ENCODE peak calls at places on chromosomes 12 and 14, in seven cellular contexts. X is lung, M is HCEC 1CT, S is left ventricle myocardium inferior, D is bronchial epithelial cell, U is H7, Z is stomach. K is an unnamed sample.

GRCh38 chr12:57579677-57580465 is 11.1 kb upstream of the PIP4K2C start:
- DNase-seq in Z (no peak), U (no peak), M (no peak), S (no peak), D (no peak), X (no peak), K (no peak)

GRCh38 chr14:77458249-77458950 is 507 bp downstream of the AHSA1 start:
- DNase-seq in U (peak), D (peak), X (no peak), Z (peak), M (peak), S (no peak), K (peak)

GRCh38 chr12:109436181-109436546 is 40.9 kb downstream of the KCTD10 start:
- DNase-seq in Z (no peak), S (no peak), U (no peak), M (no peak), X (no peak), D (no peak), K (no peak)

GRCh38 chr12:119180380-119181040 is 1.8 kb downstream of the HSPB8 start:
- DNase-seq in Z (peak), D (peak), U (no peak), M (no peak), S (no peak), X (peak), K (no peak)

GRCh38 chr14:104560586-104560945 is 19.0 kb upstream of the C14orf180 start:
- DNase-seq in M (no peak), U (no peak), X (no peak), Z (no peak), D (no peak), S (no peak), K (no peak)

GRCh38 chr14:53047302-53047701 is 96.5 kb upstream of the FERMT2 start:
- DNase-seq in D (no peak), U (no peak), S (no peak), M (no peak), X (no peak), Z (no peak), K (no peak)

GRCh38 chr12:45381351-45381750 is 165.5 kb downstream of the ANO6 start:
- DNase-seq in Z (no peak), U (no peak), M (peak), S (no peak), D (peak), X (no peak), K (no peak)

GRCh38 chr12:53056296-53056695 is 6.4 kb downstream of the TNS2 start:
- DNase-seq in D (no peak), X (no peak), U (no peak), Z (no peak), S (no peak), M (no peak), K (no peak)

GRCh38 chr12:102567031-102567985 is 86.9 kb upstream of the IGF1 start:
- DNase-seq in Z (no peak), X (no peak), S (no peak), U (no peak), M (no peak), D (peak), K (no peak)

GRCh38 chr14:72855913-72856312 is 38.0 kb downstream of the DPF3 start:
- DNase-seq in X (no peak), M (no peak), S (no peak), U (no peak), Z (no peak), D (peak), K (no peak)

GRCh38 chr12:54390668-54391551 is 6.4 kb upstream of the ZNF385A start:
- DNase-seq in X (no peak), Z (peak), D (peak), S (peak), U (peak), M (no peak), K (peak)

K was measured in iPS-NIHi11.